ENCODE peak calls at places on chromosome 1, in five cellular contexts. One of them, this sample, is unnamed.

GRCh38 chr1:158177705-158178450 is 2.8 kb upstream of the CD1D start:
- DNase-seq in fibroblast of mammary gland: peak; percentile 46
- DNase-seq in cardiac muscle cell: peak; percentile 93
- DNase-seq in PC-3: peak; percentile 70
- DNase-seq in GM23338: peak; percentile 97
- DNase-seq in this sample: peak; percentile 73

GRCh38 chr1:204418174-204419063 is 6.8 kb upstream of the PPP1R15B start:
- DNase-seq in fibroblast of mammary gland: peak; percentile 68
- DNase-seq in cardiac muscle cell: no peak
- DNase-seq in PC-3: peak; percentile 72
- DNase-seq in GM23338: no peak
- DNase-seq in this sample: peak; percentile 38

GRCh38 chr1:169081503-169082123 is 24.9 kb upstream of the ATP1B1 start:
- DNase-seq in fibroblast of mammary gland: no peak
- DNase-seq in cardiac muscle cell: no peak
- DNase-seq in PC-3: no peak
- DNase-seq in GM23338: no peak
- DNase-seq in this sample: peak; percentile 35

GRCh38 chr1:161008857-161009554 is 11.9 kb downstream of the F11R start:
- DNase-seq in fibroblast of mammary gland: no peak
- DNase-seq in cardiac muscle cell: peak; percentile 61
- DNase-seq in PC-3: no peak
- DNase-seq in GM23338: no peak
- DNase-seq in this sample: peak; percentile 22

GRCh38 chr1:35505911-35506798 is 51.0 kb downstream of the KIAA0319L start:
- DNase-seq in fibroblast of mammary gland: peak; percentile 90
- DNase-seq in cardiac muscle cell: no peak
- DNase-seq in PC-3: peak; percentile 96
- DNase-seq in GM23338: no peak
- DNase-seq in this sample: peak; percentile 89

GRCh38 chr1:245575710-245576109 is 420.9 kb downstream of the KIF26B start:
- DNase-seq in fibroblast of mammary gland: peak; percentile 31
- DNase-seq in cardiac muscle cell: no peak
- DNase-seq in PC-3: no peak
- DNase-seq in GM23338: no peak
- DNase-seq in this sample: peak; percentile 48

GRCh38 chr1:212488436-212489283 is 55.9 kb downstream of the NENF start:
- DNase-seq in fibroblast of mammary gland: peak; percentile 87
- DNase-seq in cardiac muscle cell: no peak
- DNase-seq in PC-3: peak; percentile 76
- DNase-seq in GM23338: no peak
- DNase-seq in this sample: peak; percentile 93

GRCh38 chr1:59947047-59947938 is 20.7 kb upstream of the CYP2J2 start:
- DNase-seq in fibroblast of mammary gland: peak; percentile 70
- DNase-seq in cardiac muscle cell: peak; percentile 82
- DNase-seq in PC-3: peak; percentile 76
- DNase-seq in GM23338: peak; percentile 86
- DNase-seq in this sample: peak; percentile 77

GRCh38 chr1:78586572-78586971 is 33.7 kb upstream of the IFI44L start:
- DNase-seq in fibroblast of mammary gland: peak; percentile 60
- DNase-seq in cardiac muscle cell: no peak
- DNase-seq in PC-3: peak; percentile 4
- DNase-seq in GM23338: no peak
- DNase-seq in this sample: peak; percentile 43

GRCh38 chr1:178023181-178023618 is 53.3 kb upstream of the SEC16B start:
- DNase-seq in fibroblast of mammary gland: no peak
- DNase-seq in cardiac muscle cell: no peak
- DNase-seq in PC-3: peak; percentile 29
- DNase-seq in GM23338: no peak
- DNase-seq in this sample: no peak

GRCh38 chr1:221344693-221345092 is 397.2 kb downstream of the DUSP10 start:
- DNase-seq in fibroblast of mammary gland: peak; percentile 82
- DNase-seq in cardiac muscle cell: no peak
- DNase-seq in PC-3: peak; percentile 31
- DNase-seq in GM23338: no peak
- DNase-seq in this sample: no peak

GRCh38 chr1:109271458-109271857 is 11.5 kb downstream of the PSRC1 start:
- DNase-seq in fibroblast of mammary gland: no peak
- DNase-seq in cardiac muscle cell: no peak
- DNase-seq in PC-3: no peak
- DNase-seq in GM23338: no peak
- DNase-seq in this sample: no peak

GRCh38 chr1:94011709-94012590 is 102.7 kb upstream of the GCLM start:
- DNase-seq in fibroblast of mammary gland: no peak
- DNase-seq in cardiac muscle cell: no peak
- DNase-seq in PC-3: no peak
- DNase-seq in GM23338: peak; percentile 35
- DNase-seq in this sample: no peak

GRCh38 chr1:239386453-239387303 is at the start of gene CHRM3:
- DNase-seq in fibroblast of mammary gland: no peak
- DNase-seq in cardiac muscle cell: peak; percentile 67
- DNase-seq in PC-3: peak; percentile 90
- DNase-seq in GM23338: peak; percentile 81
- DNase-seq in this sample: peak; percentile 3

GRCh38 chr1:25805863-25806225 is 5.9 kb downstream of the SELENON start:
- DNase-seq in fibroblast of mammary gland: peak; percentile 66
- DNase-seq in cardiac muscle cell: no peak
- DNase-seq in PC-3: no peak
- DNase-seq in GM23338: no peak
- DNase-seq in this sample: no peak

GRCh38 chr1:12472410-12472797 is 145.6 kb downstream of the DHRS3 start:
- DNase-seq in fibroblast of mammary gland: no peak
- DNase-seq in cardiac muscle cell: no peak
- DNase-seq in PC-3: no peak
- DNase-seq in GM23338: no peak
- DNase-seq in this sample: no peak

GRCh38 chr1:6205849-6206845 is at the start of gene RNF207:
- DNase-seq in fibroblast of mammary gland: peak; percentile 41
- DNase-seq in cardiac muscle cell: peak; percentile 93
- DNase-seq in PC-3: peak; percentile 95
- DNase-seq in GM23338: peak; percentile 91
- DNase-seq in this sample: peak; percentile 67

GRCh38 chr1:103256490-103256889 is 148.2 kb upstream of the COL11A1 start:
- DNase-seq in fibroblast of mammary gland: peak; percentile 64
- DNase-seq in cardiac muscle cell: no peak
- DNase-seq in PC-3: no peak
- DNase-seq in GM23338: no peak
- DNase-seq in this sample: peak; percentile 50

GRCh38 chr1:34829250-34829649 is 30.3 kb downstream of the SMIM12 start:
- DNase-seq in fibroblast of mammary gland: peak; percentile 24
- DNase-seq in cardiac muscle cell: no peak
- DNase-seq in PC-3: no peak
- DNase-seq in GM23338: no peak
- DNase-seq in this sample: peak; percentile 33

GRCh38 chr1:206941766-206942418 is 4.4 kb downstream of the PIGR start:
- DNase-seq in fibroblast of mammary gland: no peak
- DNase-seq in cardiac muscle cell: peak; percentile 27
- DNase-seq in PC-3: no peak
- DNase-seq in GM23338: no peak
- DNase-seq in this sample: peak; percentile 10

DNA sequence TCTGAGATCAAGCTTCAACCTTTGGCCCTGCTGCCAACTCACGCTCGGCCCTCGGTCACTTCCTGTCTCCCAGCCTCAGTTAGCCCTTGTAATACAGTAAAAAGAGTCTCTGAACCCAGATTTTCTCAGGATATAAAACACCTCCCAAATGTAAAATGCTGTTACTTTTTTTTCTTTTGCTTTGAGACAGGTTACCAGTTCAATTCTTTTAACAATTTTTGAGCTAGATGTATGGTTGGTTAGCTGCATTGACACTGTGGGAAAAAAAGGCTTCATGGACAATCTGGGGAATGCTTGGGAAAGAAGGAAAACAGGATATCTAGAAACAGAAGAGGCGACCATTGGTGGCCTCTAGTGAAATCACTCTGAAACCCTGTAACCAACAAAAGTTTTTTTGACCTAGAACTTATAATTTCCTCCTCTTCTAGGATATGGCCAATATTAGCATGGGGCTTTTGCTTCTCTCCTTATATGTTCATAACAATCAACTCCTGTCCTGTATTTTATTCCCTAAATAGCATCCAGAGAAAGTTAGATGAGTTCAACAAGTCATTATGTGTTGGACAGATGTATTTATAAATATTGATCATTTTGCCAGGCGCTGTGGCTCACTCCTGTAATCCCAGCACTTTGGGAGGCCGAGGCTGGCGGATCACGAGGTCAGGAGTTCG is 1.3 kb downstream of the CMPK1 start:
- DNase-seq in fibroblast of mammary gland: peak; percentile 78
- DNase-seq in cardiac muscle cell: no peak
- DNase-seq in PC-3: no peak
- DNase-seq in GM23338: peak; percentile 82
- DNase-seq in this sample: no peak
- H3K4me3 ChIP-seq in fibroblast of mammary gland: peak overlapping the region; percentile 92
- H3K4me3 ChIP-seq in cardiac muscle cell: peak overlapping the region; percentile 95
- H3K4me3 ChIP-seq in PC-3: peak overlapping the region; percentile 90
- H3K4me3 ChIP-seq in GM23338: peak overlapping the region; percentile 84
- H3K4me3 ChIP-seq in this sample: peak overlapping the region; percentile 94

GRCh38 chr1:63949965-63950364 is 176.1 kb downstream of the ROR1 start:
- DNase-seq in fibroblast of mammary gland: peak; percentile 73
- DNase-seq in cardiac muscle cell: no peak
- DNase-seq in PC-3: no peak
- DNase-seq in GM23338: no peak
- DNase-seq in this sample: peak; percentile 50
- H3K4me3 ChIP-seq in fibroblast of mammary gland: no peak overlapping the region
- H3K4me3 ChIP-seq in cardiac muscle cell: no peak overlapping the region
- H3K4me3 ChIP-seq in PC-3: no peak overlapping the region
- H3K4me3 ChIP-seq in GM23338: no peak overlapping the region
- H3K4me3 ChIP-seq in this sample: no peak overlapping the region

GRCh38 chr1:198734323-198735008 is 95.6 kb downstream of the PTPRC start:
- DNase-seq in fibroblast of mammary gland: no peak
- DNase-seq in cardiac muscle cell: no peak
- DNase-seq in PC-3: no peak
- DNase-seq in GM23338: no peak
- DNase-seq in this sample: no peak
- H3K4me3 ChIP-seq in fibroblast of mammary gland: no peak overlapping the region
- H3K4me3 ChIP-seq in cardiac muscle cell: no peak overlapping the region
- H3K4me3 ChIP-seq in PC-3: no peak overlapping the region
- H3K4me3 ChIP-seq in GM23338: no peak overlapping the region
- H3K4me3 ChIP-seq in this sample: no peak overlapping the region

DNA sequence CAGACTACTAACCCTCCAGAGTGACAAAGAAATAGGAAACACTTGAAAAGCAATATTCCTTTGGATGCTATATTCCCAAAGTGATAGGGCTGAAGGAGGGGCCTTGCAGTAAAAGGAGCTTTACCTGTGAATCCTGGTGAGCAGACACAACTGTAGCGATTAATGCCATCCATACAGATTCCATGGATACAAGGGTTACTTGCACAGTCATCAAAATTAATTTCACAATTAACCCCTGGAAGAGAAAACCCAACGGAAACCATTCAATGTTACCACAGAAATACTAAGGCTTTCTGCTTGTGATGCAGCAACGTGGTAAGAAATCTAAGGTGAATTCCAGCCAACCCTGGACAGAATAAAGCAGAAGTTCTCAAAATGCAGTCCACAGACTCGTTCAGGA is 63.0 kb upstream of the ADAM30 start:
- DNase-seq in fibroblast of mammary gland: no peak
- DNase-seq in cardiac muscle cell: no peak
- DNase-seq in PC-3: no peak
- DNase-seq in GM23338: no peak
- DNase-seq in this sample: no peak
- H3K4me3 ChIP-seq in fibroblast of mammary gland: no peak overlapping the region
- H3K4me3 ChIP-seq in cardiac muscle cell: no peak overlapping the region
- H3K4me3 ChIP-seq in PC-3: no peak overlapping the region
- H3K4me3 ChIP-seq in GM23338: no peak overlapping the region
- H3K4me3 ChIP-seq in this sample: no peak overlapping the region

This sample was measured in cardiac fibroblast.